ENCODE peak calls at places on chromosome 17, in eight cellular contexts. One of them, this sample, is unnamed.
A peak's percentile ranks its signal among the peaks of the same experiment; 100 is the strongest.

GRCh38 chr17:77737442-77738265 is 220.8 kb upstream of the TNRC6C start:
- DNase-seq in nephron progenitor cell: no peak
- DNase-seq in Peyer's patch: no peak
- DNase-seq in transverse colon: no peak
- DNase-seq in BJ: no peak
- DNase-seq in cardiac fibroblast: no peak
- DNase-seq in endothelial cell: no peak
- DNase-seq in uterus: no peak
- DNase-seq in this sample: no peak

GRCh38 chr17:68197091-68197996 is 50.5 kb upstream of the AMZ2 start:
- DNase-seq in Peyer's patch: no peak
- DNase-seq in uterus: no peak
- DNase-seq in endothelial cell: peak; percentile 20
- DNase-seq in nephron progenitor cell: peak; percentile 49
- DNase-seq in transverse colon: peak; percentile 36
- DNase-seq in BJ: no peak
- DNase-seq in cardiac fibroblast: no peak
- DNase-seq in this sample: peak; percentile 21

GRCh38 chr17:48603959-48604769 is 622 bp downstream of the HOXB6 start:
- DNase-seq in BJ: no peak
- DNase-seq in nephron progenitor cell: peak; percentile 57
- DNase-seq in transverse colon: peak; percentile 75
- DNase-seq in cardiac fibroblast: no peak
- DNase-seq in uterus: no peak
- DNase-seq in endothelial cell: no peak
- DNase-seq in Peyer's patch: peak; percentile 84
- DNase-seq in this sample: no peak

GRCh38 chr17:41785876-41786226 is 660 bp downstream of the JUP start:
- DNase-seq in BJ: no peak
- DNase-seq in Peyer's patch: peak; percentile 89
- DNase-seq in endothelial cell: no peak
- DNase-seq in cardiac fibroblast: peak; percentile 33
- DNase-seq in transverse colon: peak; percentile 88
- DNase-seq in nephron progenitor cell: no peak
- DNase-seq in uterus: peak; percentile 55
- DNase-seq in this sample: no peak

GRCh38 chr17:29835438-29836351 is 94.3 kb downstream of the SSH2 start:
- DNase-seq in BJ: no peak
- DNase-seq in nephron progenitor cell: no peak
- DNase-seq in Peyer's patch: no peak
- DNase-seq in cardiac fibroblast: peak; percentile 46
- DNase-seq in endothelial cell: no peak
- DNase-seq in uterus: no peak
- DNase-seq in transverse colon: peak; percentile 39
- DNase-seq in this sample: no peak

GRCh38 chr17:68357886-68358285 is 66.6 kb downstream of the ARSG start:
- DNase-seq in endothelial cell: no peak
- DNase-seq in transverse colon: no peak
- DNase-seq in Peyer's patch: no peak
- DNase-seq in cardiac fibroblast: no peak
- DNase-seq in nephron progenitor cell: no peak
- DNase-seq in uterus: no peak
- DNase-seq in BJ: no peak
- DNase-seq in this sample: no peak

GRCh38 chr17:3678095-3678820 is 9.6 kb downstream of the EMC6 start:
- DNase-seq in Peyer's patch: no peak
- DNase-seq in nephron progenitor cell: peak; percentile 54
- DNase-seq in BJ: no peak
- DNase-seq in endothelial cell: no peak
- DNase-seq in transverse colon: no peak
- DNase-seq in cardiac fibroblast: no peak
- DNase-seq in uterus: no peak
- DNase-seq in this sample: no peak

GRCh38 chr17:30290696-30291570 is 811 bp downstream of the BLMH start:
- DNase-seq in Peyer's patch: peak; percentile 65
- DNase-seq in uterus: peak; percentile 16
- DNase-seq in transverse colon: peak; percentile 58
- DNase-seq in endothelial cell: peak; percentile 49
- DNase-seq in BJ: no peak
- DNase-seq in cardiac fibroblast: peak; percentile 39
- DNase-seq in nephron progenitor cell: peak; percentile 69
- DNase-seq in this sample: peak; percentile 29

GRCh38 chr17:694239-694638 is 20.4 kb downstream of the VPS53 start:
- DNase-seq in BJ: peak; percentile 100
- DNase-seq in Peyer's patch: no peak
- DNase-seq in cardiac fibroblast: peak; percentile 83
- DNase-seq in endothelial cell: no peak
- DNase-seq in transverse colon: no peak
- DNase-seq in uterus: no peak
- DNase-seq in nephron progenitor cell: no peak
- DNase-seq in this sample: no peak

GRCh38 chr17:38742431-38743308 is 5.5 kb downstream of the PCGF2 start:
- DNase-seq in Peyer's patch: peak; percentile 75
- DNase-seq in BJ: peak; percentile 63
- DNase-seq in transverse colon: peak; percentile 68
- DNase-seq in endothelial cell: no peak
- DNase-seq in uterus: peak; percentile 83
- DNase-seq in cardiac fibroblast: peak; percentile 95
- DNase-seq in nephron progenitor cell: no peak
- DNase-seq in this sample: no peak

GRCh38 chr17:8408371-8408770 is 10.7 kb upstream of the RNF222 start:
- DNase-seq in cardiac fibroblast: no peak
- DNase-seq in Peyer's patch: peak; percentile 67
- DNase-seq in nephron progenitor cell: no peak
- DNase-seq in BJ: no peak
- DNase-seq in transverse colon: peak; percentile 72
- DNase-seq in endothelial cell: no peak
- DNase-seq in uterus: no peak
- DNase-seq in this sample: no peak

GRCh38 chr17:73231363-73231762 is 30.3 kb downstream of the CPSF4L start:
- DNase-seq in uterus: no peak
- DNase-seq in transverse colon: peak; percentile 13
- DNase-seq in BJ: no peak
- DNase-seq in cardiac fibroblast: peak; percentile 28
- DNase-seq in nephron progenitor cell: peak; percentile 31
- DNase-seq in endothelial cell: peak; percentile 14
- DNase-seq in Peyer's patch: no peak
- DNase-seq in this sample: no peak

DNA sequence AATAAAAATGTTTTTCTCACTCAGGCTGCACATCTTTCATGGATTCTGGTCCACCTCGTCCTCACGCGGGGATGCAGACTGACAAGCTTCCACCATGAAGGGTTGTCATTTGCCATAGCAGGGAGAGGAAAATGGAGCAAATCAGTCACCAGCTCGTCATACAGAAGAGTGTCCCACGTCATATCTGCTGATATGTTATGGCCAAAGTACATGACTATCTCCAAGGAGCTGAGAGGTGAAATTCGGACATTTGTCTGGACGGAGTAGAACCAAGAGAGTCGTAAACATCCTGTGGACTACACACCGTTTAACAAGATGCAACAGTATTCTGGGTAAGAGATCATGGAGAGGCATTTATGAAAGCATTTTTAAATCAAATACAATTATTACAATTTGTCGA is 75.3 kb upstream of the MYOCD start:
- DNase-seq in uterus: no peak
- DNase-seq in nephron progenitor cell: no peak
- DNase-seq in BJ: no peak
- DNase-seq in endothelial cell: no peak
- DNase-seq in cardiac fibroblast: no peak
- DNase-seq in Peyer's patch: no peak
- DNase-seq in transverse colon: no peak
- DNase-seq in this sample: no peak
- TF ChIP-seq CTCF in uterus: no peak
- TF ChIP-seq CTCF in nephron progenitor cell: no peak
- TF ChIP-seq CTCF in BJ: no peak
- TF ChIP-seq CTCF in endothelial cell: no peak
- TF ChIP-seq CTCF in cardiac fibroblast: no peak
- TF ChIP-seq CTCF in Peyer's patch: no peak
- TF ChIP-seq CTCF in transverse colon: no peak
- TF ChIP-seq CTCF in this sample: no peak

GRCh38 chr17:6425407-6425806 is 9.5 kb downstream of the AIPL1 start:
- DNase-seq in cardiac fibroblast: no peak
- DNase-seq in transverse colon: no peak
- DNase-seq in endothelial cell: no peak
- DNase-seq in Peyer's patch: no peak
- DNase-seq in BJ: no peak
- DNase-seq in nephron progenitor cell: no peak
- DNase-seq in uterus: no peak
- DNase-seq in this sample: no peak

GRCh38 chr17:6421700-6422604 is 13.0 kb downstream of the AIPL1 start:
- DNase-seq in Peyer's patch: peak; percentile 76
- DNase-seq in cardiac fibroblast: peak; percentile 78
- DNase-seq in endothelial cell: peak; percentile 89
- DNase-seq in transverse colon: peak; percentile 80
- DNase-seq in uterus: peak; percentile 60
- DNase-seq in BJ: no peak
- DNase-seq in nephron progenitor cell: peak; percentile 92
- DNase-seq in this sample: peak; percentile 73

GRCh38 chr17:6420173-6420641 is 14.7 kb downstream of the AIPL1 start:
- DNase-seq in uterus: no peak
- DNase-seq in transverse colon: no peak
- DNase-seq in Peyer's patch: no peak
- DNase-seq in nephron progenitor cell: peak; percentile 56
- DNase-seq in cardiac fibroblast: peak; percentile 10
- DNase-seq in endothelial cell: peak; percentile 66
- DNase-seq in BJ: no peak
- DNase-seq in this sample: no peak

GRCh38 chr17:6423931-6424330 is 11.0 kb downstream of the AIPL1 start:
- DNase-seq in endothelial cell: no peak
- DNase-seq in transverse colon: no peak
- DNase-seq in Peyer's patch: no peak
- DNase-seq in nephron progenitor cell: no peak
- DNase-seq in uterus: no peak
- DNase-seq in BJ: no peak
- DNase-seq in cardiac fibroblast: no peak
- DNase-seq in this sample: no peak

DNA sequence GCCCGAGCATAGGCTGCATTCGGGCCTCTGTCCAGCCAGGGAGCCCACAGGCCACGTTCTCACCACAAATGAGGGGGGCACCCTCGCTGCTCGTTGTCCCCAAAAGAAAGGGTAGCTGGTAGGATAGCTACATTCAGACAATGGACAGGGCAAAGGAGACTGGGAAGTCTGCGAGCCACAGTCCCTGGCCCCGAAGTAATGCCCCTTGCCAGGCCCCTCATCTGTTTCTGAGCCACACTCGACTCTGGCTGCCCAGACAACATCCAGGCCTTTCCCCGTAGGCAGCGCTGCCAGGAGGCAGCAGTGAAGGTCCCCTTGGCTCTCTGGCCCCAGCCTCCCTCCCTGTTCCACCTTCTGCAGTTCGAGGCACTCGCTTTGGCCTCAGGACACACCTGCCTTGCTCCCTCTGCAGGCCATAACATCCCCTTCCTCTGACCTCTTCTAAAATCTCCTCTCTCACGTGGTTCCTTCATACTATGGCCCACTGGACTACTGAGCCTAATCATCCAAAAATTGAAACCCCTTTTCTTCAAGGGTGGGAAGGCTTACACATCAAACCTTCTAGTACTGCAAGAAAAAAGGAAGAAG is 12.2 kb downstream of the AIPL1 start:
- DNase-seq in uterus: no peak
- DNase-seq in BJ: no peak
- DNase-seq in nephron progenitor cell: no peak
- DNase-seq in transverse colon: no peak
- DNase-seq in cardiac fibroblast: no peak
- DNase-seq in Peyer's patch: no peak
- DNase-seq in endothelial cell: no peak
- DNase-seq in this sample: no peak
- TF ChIP-seq CTCF in uterus: no peak
- TF ChIP-seq CTCF in BJ: no peak
- TF ChIP-seq CTCF in nephron progenitor cell: no peak
- TF ChIP-seq CTCF in transverse colon: no peak
- TF ChIP-seq CTCF in cardiac fibroblast: no peak
- TF ChIP-seq CTCF in Peyer's patch: no peak
- TF ChIP-seq CTCF in endothelial cell: no peak
- TF ChIP-seq CTCF in this sample: no peak

DNA sequence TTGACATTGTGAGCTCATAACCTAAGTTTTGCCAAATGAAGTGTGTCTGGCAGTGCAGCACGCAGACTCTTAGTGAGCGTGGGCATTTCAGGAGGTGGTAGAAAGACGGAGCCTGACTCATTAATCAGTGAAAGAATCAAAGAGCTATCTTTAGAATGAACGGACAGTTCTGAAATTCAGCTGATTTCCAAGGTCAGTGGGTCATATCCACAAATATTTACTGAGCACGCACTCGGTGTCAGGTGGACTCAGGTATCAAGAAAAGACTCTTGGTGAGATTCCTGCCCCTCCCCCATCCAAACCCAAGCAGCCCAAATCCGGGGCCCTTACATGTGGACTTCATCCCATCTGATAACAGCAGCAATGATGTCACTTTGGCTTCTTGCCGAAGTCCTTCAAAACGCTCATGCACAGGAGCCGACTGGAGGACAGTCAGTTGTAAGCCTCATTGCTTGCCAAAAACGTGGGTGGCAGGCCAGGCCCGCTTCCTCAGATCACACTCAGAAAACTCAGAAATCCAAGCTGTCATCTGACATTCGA is 185.8 kb downstream of the HS3ST3A1 start:
- DNase-seq in cardiac fibroblast: peak; percentile 71
- DNase-seq in BJ: no peak
- DNase-seq in transverse colon: peak; percentile 60
- DNase-seq in nephron progenitor cell: no peak
- DNase-seq in endothelial cell: no peak
- DNase-seq in uterus: no peak
- DNase-seq in Peyer's patch: no peak
- DNase-seq in this sample: peak; percentile 51
- TF ChIP-seq CTCF in cardiac fibroblast: no peak
- TF ChIP-seq CTCF in BJ: no peak
- TF ChIP-seq CTCF in transverse colon: no peak
- TF ChIP-seq CTCF in nephron progenitor cell: no peak
- TF ChIP-seq CTCF in endothelial cell: no peak
- TF ChIP-seq CTCF in uterus: no peak
- TF ChIP-seq CTCF in Peyer's patch: no peak
- TF ChIP-seq CTCF in this sample: no peak

GRCh38 chr17:2423271-2423670 is 22.4 kb upstream of the MNT start:
- DNase-seq in nephron progenitor cell: no peak
- DNase-seq in BJ: no peak
- DNase-seq in endothelial cell: no peak
- DNase-seq in Peyer's patch: no peak
- DNase-seq in cardiac fibroblast: no peak
- DNase-seq in transverse colon: no peak
- DNase-seq in uterus: no peak
- DNase-seq in this sample: no peak

GRCh38 chr17:2418572-2418971 is 17.7 kb upstream of the MNT start:
- DNase-seq in cardiac fibroblast: no peak
- DNase-seq in nephron progenitor cell: no peak
- DNase-seq in uterus: no peak
- DNase-seq in endothelial cell: no peak
- DNase-seq in Peyer's patch: no peak
- DNase-seq in BJ: no peak
- DNase-seq in transverse colon: no peak
- DNase-seq in this sample: no peak

GRCh38 chr17:2420131-2420530 is 19.3 kb upstream of the MNT start:
- DNase-seq in cardiac fibroblast: no peak
- DNase-seq in nephron progenitor cell: no peak
- DNase-seq in Peyer's patch: no peak
- DNase-seq in transverse colon: no peak
- DNase-seq in BJ: no peak
- DNase-seq in endothelial cell: no peak
- DNase-seq in uterus: no peak
- DNase-seq in this sample: no peak

GRCh38 chr17:2419526-2419925 is 18.7 kb upstream of the MNT start:
- DNase-seq in endothelial cell: no peak
- DNase-seq in Peyer's patch: no peak
- DNase-seq in transverse colon: no peak
- DNase-seq in cardiac fibroblast: no peak
- DNase-seq in uterus: no peak
- DNase-seq in BJ: no peak
- DNase-seq in nephron progenitor cell: no peak
- DNase-seq in this sample: no peak

GRCh38 chr17:2421315-2422147 is 20.7 kb upstream of the MNT start:
- DNase-seq in nephron progenitor cell: no peak
- DNase-seq in BJ: no peak
- DNase-seq in transverse colon: no peak
- DNase-seq in endothelial cell: no peak
- DNase-seq in Peyer's patch: no peak
- DNase-seq in cardiac fibroblast: no peak
- DNase-seq in uterus: no peak
- DNase-seq in this sample: no peak
- TF ChIP-seq CTCF in nephron progenitor cell: no peak
- TF ChIP-seq CTCF in BJ: no peak
- TF ChIP-seq CTCF in transverse colon: peak; percentile 11
- TF ChIP-seq CTCF in endothelial cell: no peak
- TF ChIP-seq CTCF in Peyer's patch: peak; percentile 18
- TF ChIP-seq CTCF in cardiac fibroblast: no peak
- TF ChIP-seq CTCF in uterus: no peak
- TF ChIP-seq CTCF in this sample: peak; percentile 29

This sample was measured in left ventricle myocardium inferior.